ENCODE peak calls at places on chromosomes 5 and 9, in four cellular contexts. W is heart left ventricle, N is suprapubic skin, R is esophagus squamous epithelium. L is an unnamed sample.

GRCh38 chr9:4793412-4794005 is 765 bp downstream of the RCL1 start:
- DNase-seq in W (no peak), N (no peak), R (no peak), L (no peak)

GRCh38 chr5:149782018-149782899 is 52.1 kb downstream of the PPARGC1B start:
- DNase-seq in W (no peak), N (no peak), R (no peak), L (no peak)

GRCh38 chr5:149724130-149724850 is 5.8 kb upstream of the PPARGC1B start:
- DNase-seq in W (no peak), N (no peak), R (no peak), L (no peak)

GRCh38 chr5:99955962-99956361 is 579.2 kb upstream of the FAM174A start:
- DNase-seq in W (no peak), N (no peak), R (no peak), L (no peak)

GRCh38 chr5:180797256-180798192 is 5.1 kb downstream of the MGAT1 start:
- DNase-seq in W (no peak), N (no peak), R (no peak), L (no peak)

GRCh38 chr5:138504799-138505198 is 38.2 kb downstream of the ETF1 start:
- DNase-seq in W (peak), N (no peak), R (no peak), L (no peak)

GRCh38 chr9:129183495-129184308 is 5.6 kb upstream of the IER5L start:
- DNase-seq in W (no peak), N (no peak), R (no peak), L (no peak)

GRCh38 chr5:78361226-78361993 is 993 bp downstream of the SCAMP1 start:
- DNase-seq in W (peak), N (no peak), R (no peak), L (no peak)

GRCh38 chr9:124284237-124284831 is 26.6 kb downstream of the NEK6 start:
- DNase-seq in W (peak), N (no peak), R (no peak), L (no peak)

GRCh38 chr9:124281934-124282351 is 24.2 kb downstream of the NEK6 start:
- DNase-seq in W (no peak), N (no peak), R (no peak), L (no peak)

GRCh38 chr9:124282442-124283231 is 24.9 kb downstream of the NEK6 start:
- DNase-seq in W (peak), N (peak), R (no peak), L (peak)

GRCh38 chr9:124284940-124285441 is 27.2 kb downstream of the NEK6 start:
- DNase-seq in W (no peak), N (no peak), R (no peak), L (peak)

DNA sequence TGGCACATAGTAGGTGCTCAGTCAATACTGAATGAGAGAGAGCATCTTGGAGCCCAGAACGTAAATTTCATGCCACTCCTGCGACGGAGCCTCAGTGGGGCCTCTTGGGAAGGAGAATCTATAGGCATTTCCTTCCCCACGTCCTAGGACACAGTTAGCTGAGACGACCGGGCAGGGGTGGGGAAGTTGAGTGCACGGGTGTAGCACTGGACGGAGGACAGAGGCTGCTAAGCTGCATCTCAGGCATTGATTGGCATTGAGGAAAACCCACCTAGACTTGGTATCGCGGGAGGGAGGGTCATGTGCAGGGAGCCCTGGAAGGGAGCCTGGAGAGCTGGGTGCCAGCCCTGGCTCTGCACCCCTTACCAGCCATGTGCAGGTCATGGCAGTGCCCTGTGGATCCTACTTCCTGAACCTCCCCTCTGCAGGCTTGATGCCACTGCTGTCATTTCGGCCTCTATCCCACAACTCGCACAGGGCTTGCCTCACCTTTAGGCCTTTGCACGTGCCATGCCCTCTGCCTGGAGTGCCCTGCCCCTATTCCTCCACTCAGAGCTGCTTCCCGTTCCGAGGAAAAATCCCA is 25.6 kb downstream of the NEK6 start:
- DNase-seq in W (no peak), N (no peak), R (no peak), L (no peak)
- H3K27ac ChIP-seq in W (peak), N (peak), R (peak), L (peak)

DNA sequence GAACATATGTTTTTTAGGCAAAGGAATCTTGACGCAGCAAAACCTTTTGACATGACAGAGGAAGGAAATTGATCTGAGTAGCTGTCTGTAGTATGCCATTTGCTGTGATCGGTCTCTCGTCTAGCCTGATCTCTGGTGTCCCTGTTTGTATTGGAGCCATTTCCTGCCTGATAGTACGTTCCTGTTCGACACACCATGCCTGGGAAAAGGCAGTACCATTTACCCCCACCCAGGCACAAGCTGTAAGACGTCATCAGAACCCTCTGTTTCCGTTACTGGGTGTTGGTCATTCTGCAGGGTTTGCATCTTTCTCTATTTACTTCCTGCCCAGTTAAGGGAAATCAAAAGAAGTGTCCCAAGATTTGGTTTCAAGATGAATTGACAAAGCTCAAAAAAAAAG is 129.7 kb downstream of the CEMIP2 start:
- DNase-seq in W (peak), N (no peak), R (no peak), L (no peak)
- TF ChIP-seq POLR2A in W (no peak), N (no peak), R (peak), L (no peak)

GRCh38 chr5:38099205-38100144 is 158.9 kb upstream of the EGFLAM start:
- DNase-seq in W (no peak), N (no peak), R (no peak), L (no peak)
- H3K27ac ChIP-seq in W (no peak), N (no peak), R (no peak), L (no peak)

GRCh38 chr5:170302729-170303501 is 5.3 kb upstream of the LCP2 start:
- DNase-seq in W (peak), N (no peak), R (no peak), L (no peak)

GRCh38 chr5:170303564-170303963 is 6.0 kb upstream of the LCP2 start:
- DNase-seq in W (no peak), N (no peak), R (no peak), L (no peak)

GRCh38 chr5:170305646-170306025 is 8.1 kb upstream of the LCP2 start:
- DNase-seq in W (no peak), N (no peak), R (no peak), L (no peak)

GRCh38 chr5:170306381-170306790 is 8.8 kb upstream of the LCP2 start:
- DNase-seq in W (no peak), N (peak), R (no peak), L (peak)

GRCh38 chr5:170305016-170305645 is 7.6 kb upstream of the LCP2 start:
- DNase-seq in W (no peak), N (no peak), R (no peak), L (no peak)
- TF ChIP-seq POLR2A in W (no peak), N (no peak), R (no peak), L (no peak)

GRCh38 chr5:124444147-124444775 is 302.2 kb downstream of the ZNF608 start:
- DNase-seq in W (peak), N (no peak), R (no peak), L (no peak)
- H3K27ac ChIP-seq in W (peak), N (no peak), R (no peak), L (no peak)

DNA sequence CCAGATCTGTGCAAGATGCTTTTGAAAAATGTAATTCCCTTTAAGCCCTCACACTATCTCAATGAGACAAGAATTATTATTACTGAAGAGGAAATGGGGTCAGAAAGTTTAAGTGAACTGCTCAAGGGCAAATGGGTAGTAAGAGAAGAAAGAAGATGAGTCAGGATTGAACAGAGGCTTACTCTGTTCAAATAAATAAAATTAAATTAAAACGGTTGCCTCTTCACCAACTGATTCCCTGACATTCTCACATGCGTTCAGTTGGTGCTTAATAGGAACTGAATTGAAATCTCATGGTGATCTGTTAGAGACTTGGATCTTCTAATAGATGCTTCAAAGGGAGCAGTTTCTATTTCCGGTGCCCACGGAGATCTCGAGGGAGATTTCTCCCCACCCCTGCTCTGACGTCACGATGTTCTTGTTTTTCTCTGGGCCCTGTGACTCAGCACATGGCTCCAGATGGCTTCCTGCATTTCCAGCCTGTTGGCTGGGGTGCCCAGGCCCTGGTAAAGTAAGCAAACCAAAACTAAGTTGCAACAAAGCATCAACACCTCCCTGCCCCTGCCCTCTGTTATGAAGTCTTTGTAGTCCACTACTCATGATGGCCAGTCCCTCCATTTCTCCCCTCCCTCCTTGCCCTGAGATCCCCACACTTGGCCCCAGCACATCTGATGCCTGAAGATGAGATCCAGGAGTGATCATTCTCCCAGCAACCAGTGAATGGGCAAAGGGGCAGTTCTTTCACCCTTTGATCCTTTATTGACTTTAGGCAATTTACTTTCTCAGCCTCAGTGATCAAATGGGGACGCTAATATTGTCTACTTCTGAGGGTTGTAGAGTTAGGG is 106.1 kb upstream of the CPEB4 start:
- DNase-seq in W (peak), N (peak), R (peak), L (peak)
- TF ChIP-seq POLR2A in W (no peak), N (no peak), R (no peak), L (no peak)